ENCODE peak calls at places on chromosomes 2 and 18, in five cellular contexts. B, D, F, W and O are unnamed samples.

GRCh38 chr2:226045090-226045489 is 645.6 kb downstream of the NYAP2 start:
- DNase-seq in F (no peak), B (no peak), W (no peak), D (no peak), O (no peak)

GRCh38 chr2:214019229-214019972 is 391.5 kb upstream of the VWC2L start:
- DNase-seq in W (peak; percentile 11), F (no peak), B (no peak), D (no peak), O (no peak)

GRCh38 chr2:120313695-120314615 is 32.0 kb upstream of the INHBB start:
- DNase-seq in F (no peak), D (no peak), B (peak; percentile 7), W (no peak), O (no peak)

GRCh38 chr18:70289351-70290330 is 796 bp downstream of the SOCS6 start:
- DNase-seq in W (no peak), B (peak; percentile 69), D (peak; percentile 58), F (peak; percentile 78), O (peak; percentile 88)

GRCh38 chr18:42814618-42815017 is 300.9 kb downstream of the RIT2 start:
- DNase-seq in F (no peak), W (no peak), B (no peak), D (no peak), O (no peak)

GRCh38 chr2:165162466-165162865 is 41.4 kb downstream of the SCN3A start:
- DNase-seq in B (no peak), D (no peak), W (no peak), F (no peak), O (no peak)

GRCh38 chr2:98874186-98874689 is 61.8 kb downstream of the CRACDL start:
- DNase-seq in B (no peak), F (no peak), W (no peak), D (no peak), O (peak; percentile 57)

GRCh38 chr2:29022455-29023128 is 41.5 kb downstream of the TOGARAM2 start:
- DNase-seq in W (no peak), B (no peak), F (no peak), D (no peak), O (no peak)

GRCh38 chr2:164260506-164260905 is 360.8 kb downstream of the GRB14 start:
- DNase-seq in B (no peak), W (no peak), D (no peak), F (no peak), O (no peak)

GRCh38 chr18:76657911-76658475 is 163.0 kb upstream of the ZNF516 start:
- DNase-seq in F (no peak), D (no peak), W (no peak), B (no peak), O (no peak)

GRCh38 chr2:17543848-17544645 is 3.6 kb downstream of the VSNL1 start:
- DNase-seq in F (peak; percentile 26), B (no peak), D (no peak), W (no peak), O (no peak)

GRCh38 chr2:11508279-11508678 is 25.6 kb upstream of the GREB1 start:
- DNase-seq in D (no peak), B (no peak), W (no peak), F (no peak), O (no peak)

GRCh38 chr2:24754985-24755690 is 38.1 kb downstream of the PTRHD1 start:
- DNase-seq in F (no peak), B (no peak), W (no peak), D (no peak), O (no peak)

GRCh38 chr2:20141056-20141762 is 83.7 kb downstream of the SDC1 start:
- DNase-seq in B (no peak), W (peak; percentile 41), F (no peak), D (no peak), O (no peak)

GRCh38 chr18:11689972-11690570 is 1.0 kb downstream of the GNAL start:
- DNase-seq in D (no peak), F (no peak), B (peak; percentile 64), W (no peak), O (no peak)

GRCh38 chr2:232896700-232897385 is 26.8 kb downstream of the SNORC start:
- DNase-seq in W (no peak), F (no peak), D (no peak), B (no peak), O (peak; percentile 76)

GRCh38 chr2:15860760-15861159 is 79.6 kb upstream of the MYCN start:
- DNase-seq in D (no peak), B (no peak), F (no peak), W (no peak), O (no peak)

GRCh38 chr2:82027901-82028570 is 1723.5 kb upstream of the LRRTM1 start:
- DNase-seq in B (no peak), D (no peak), W (no peak), F (no peak), O (no peak)

DNA sequence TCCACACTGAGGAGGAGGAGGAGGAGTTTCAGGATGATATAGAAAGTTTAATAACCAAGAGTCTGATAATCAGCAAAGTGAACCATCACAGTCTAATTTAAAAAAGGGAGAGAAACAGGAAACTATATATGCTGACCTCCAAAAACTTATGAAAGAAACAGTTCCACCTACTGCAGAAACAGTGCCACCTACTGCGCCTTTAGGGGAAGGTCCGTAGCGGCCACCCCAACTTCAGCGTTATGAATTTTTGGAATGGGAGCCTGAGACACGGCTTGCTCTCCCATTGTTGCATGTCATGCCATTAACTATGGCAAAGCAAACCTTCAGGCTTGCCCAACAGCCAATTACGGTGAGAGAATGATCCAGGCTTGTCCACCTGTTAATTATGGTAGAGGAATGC is 1719.2 kb upstream of the LRRTM1 start:
- DNase-seq in F (no peak), B (peak; percentile 43), D (peak; percentile 14), W (no peak), O (no peak)
- TF ChIP-seq CTCF in F (peak; percentile 68), B (peak; percentile 31), D (no peak), W (no peak), O (peak; percentile 13)

DNA sequence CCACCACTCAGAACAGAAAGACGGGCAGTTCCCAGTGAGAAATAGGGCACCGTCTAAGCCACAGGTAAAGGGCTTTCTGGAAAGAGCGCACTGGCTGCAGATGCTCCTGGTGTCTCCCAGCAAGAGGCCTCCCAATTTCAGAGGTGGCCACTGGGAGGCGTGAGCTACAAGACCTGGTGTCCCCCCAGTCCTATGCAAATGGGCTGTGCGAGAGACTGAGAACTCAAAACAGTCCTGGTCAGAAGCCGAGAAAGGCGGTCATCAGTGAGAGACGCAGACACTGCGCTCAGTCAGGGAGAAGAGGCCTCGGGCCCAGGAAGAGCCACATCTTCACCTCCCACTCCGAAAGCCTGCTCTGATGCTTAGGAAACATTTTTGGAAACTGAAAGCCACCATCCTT is 179.5 kb downstream of the EIPR1 start:
- DNase-seq in F (peak; percentile 80), D (peak; percentile 28), B (no peak), W (no peak), O (no peak)
- TF ChIP-seq CTCF in F (peak; percentile 63), D (no peak), B (peak; percentile 23), W (no peak), O (no peak)

GRCh38 chr2:53568463-53568862 is 199.1 kb upstream of the CHAC2 start:
- DNase-seq in D (no peak), W (no peak), F (no peak), B (no peak), O (no peak)

GRCh38 chr2:53567073-53567472 is 200.5 kb upstream of the CHAC2 start:
- DNase-seq in B (no peak), D (no peak), W (no peak), F (no peak), O (no peak)

GRCh38 chr2:53575606-53576360 is 191.8 kb upstream of the CHAC2 start:
- DNase-seq in D (no peak), W (no peak), B (no peak), F (peak; percentile 52), O (no peak)

GRCh38 chr2:53572696-53573095 is 194.9 kb upstream of the CHAC2 start:
- DNase-seq in W (no peak), D (no peak), B (no peak), F (no peak), O (no peak)

GRCh38 chr2:53569957-53570727 is 197.5 kb upstream of the CHAC2 start:
- DNase-seq in F (no peak), D (no peak), B (no peak), W (no peak), O (no peak)
- TF ChIP-seq CTCF in F (no peak), D (no peak), B (no peak), W (no peak), O (no peak)

GRCh38 chr2:70385204-70385603 is 83.3 kb upstream of the FAM136A start:
- DNase-seq in F (no peak), B (no peak), W (no peak), D (no peak), O (no peak)

GRCh38 chr2:70381821-70382220 is 80.0 kb upstream of the FAM136A start:
- DNase-seq in D (no peak), B (no peak), F (no peak), W (no peak), O (no peak)

GRCh38 chr2:70388813-70389212 is 86.9 kb upstream of the FAM136A start:
- DNase-seq in F (no peak), W (no peak), B (no peak), D (no peak), O (peak; percentile 36)

GRCh38 chr2:70388128-70388527 is 86.3 kb upstream of the FAM136A start:
- DNase-seq in W (no peak), F (no peak), D (no peak), B (no peak), O (no peak)

GRCh38 chr2:70385966-70386595 is 84.2 kb upstream of the FAM136A start:
- DNase-seq in W (no peak), F (peak; percentile 20), B (no peak), D (no peak), O (peak; percentile 79)
- TF ChIP-seq CTCF in W (no peak), F (peak; percentile 41), B (no peak), D (no peak), O (no peak)

DNA sequence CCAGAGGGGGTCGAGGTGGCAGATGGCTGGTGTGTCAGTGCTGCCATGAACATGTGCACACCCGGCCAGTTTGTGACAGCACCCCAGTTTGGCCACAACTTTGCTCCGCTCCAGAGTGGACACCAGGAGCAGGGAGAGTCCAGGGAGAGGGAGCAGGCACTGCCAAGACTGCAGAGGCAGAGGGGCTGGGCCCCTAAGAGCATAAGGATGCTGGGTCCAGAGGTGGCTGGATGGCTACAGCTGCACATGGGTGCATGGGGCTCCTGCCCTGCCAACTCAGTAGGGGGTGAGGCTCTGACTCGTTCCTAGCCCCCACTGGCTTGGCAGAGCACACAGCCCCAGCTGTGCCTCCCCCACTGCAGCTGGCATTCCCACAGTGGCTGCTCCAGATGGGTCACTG is 999.2 kb upstream of the CRIM1 start:
- DNase-seq in D (no peak), B (no peak), W (no peak), F (no peak), O (no peak)
- TF ChIP-seq CTCF in D (no peak), B (no peak), W (no peak), F (no peak), O (no peak)